ENCODE peak calls at places on chromosome 6, in five cellular contexts. U, B, S, F and R are unnamed samples.

GRCh38 chr6:90578894-90579549 is 7.8 kb downstream of the MAP3K7 start:
- DNase-seq in B (no peak), U (no peak), S (no peak), F (no peak), R (no peak)

GRCh38 chr6:44226368-44227137 is 3.2 kb downstream of the SLC29A1 start:
- DNase-seq in S (no peak), F (no peak), U (peak; percentile 12), B (peak; percentile 51), R (no peak)

GRCh38 chr6:15430181-15430580 is 184.3 kb downstream of the JARID2 start:
- DNase-seq in S (peak; percentile 14), B (no peak), U (no peak), F (no peak), R (no peak)

GRCh38 chr6:6808343-6808742 is 219.8 kb downstream of the LY86 start:
- DNase-seq in S (no peak), F (no peak), B (no peak), U (no peak), R (no peak)

GRCh38 chr6:91029211-91029610 is 442.3 kb upstream of the MAP3K7 start:
- DNase-seq in F (no peak), S (no peak), B (peak; percentile 59), U (no peak), R (no peak)

GRCh38 chr6:109834131-109834530 is 143.0 kb downstream of the FIG4 start:
- DNase-seq in F (no peak), B (no peak), S (no peak), U (no peak), R (no peak)

GRCh38 chr6:140566706-140567330 is 1192.4 kb upstream of the CITED2 start:
- DNase-seq in U (no peak), S (peak; percentile 68), B (no peak), F (no peak), R (no peak)

GRCh38 chr6:28336284-28337024 is 506 bp upstream of the ZSCAN31 start:
- DNase-seq in B (peak; percentile 51), U (peak; percentile 26), S (peak; percentile 29), F (no peak), R (no peak)

GRCh38 chr6:48611332-48611731 is 500.3 kb upstream of the PTCHD4 start:
- DNase-seq in U (no peak), S (peak; percentile 30), F (no peak), B (no peak), R (no peak)

GRCh38 chr6:15109338-15110090 is 136.4 kb upstream of the JARID2 start:
- DNase-seq in S (no peak), U (no peak), B (no peak), F (no peak), R (no peak)

GRCh38 chr6:4313044-4313686 is 177.8 kb upstream of the ECI2 start:
- DNase-seq in B (no peak), F (no peak), S (peak; percentile 96), U (no peak), R (peak; percentile 36)

GRCh38 chr6:159939591-159940016 is 29.3 kb upstream of the IGF2R start:
- DNase-seq in B (peak; percentile 67), U (no peak), S (no peak), F (no peak), R (no peak)

GRCh38 chr6:162864901-162865300 is 137.1 kb downstream of the PACRG start:
- DNase-seq in F (no peak), S (no peak), B (no peak), U (no peak), R (no peak)

GRCh38 chr6:117432273-117432672 is 6.5 kb upstream of the ROS1 start:
- DNase-seq in F (no peak), B (no peak), U (no peak), S (no peak), R (no peak)